ENCODE peak calls at places on chromosomes 6 and 20, in four cellular contexts. I, V, Y and H are unnamed samples.

GRCh38 chr20:20292472-20292871 is 75.4 kb upstream of the INSM1 start:
- DNase-seq in I (no peak), Y (peak; percentile 37), V (no peak), H (no peak)

GRCh38 chr6:100808638-100809275 is 72.4 kb downstream of the ASCC3 start:
- DNase-seq in V (no peak), I (no peak), Y (peak; percentile 80), H (no peak)

GRCh38 chr6:100574836-100575235 is 110.1 kb upstream of the SIM1 start:
- DNase-seq in Y (no peak), V (no peak), I (no peak), H (no peak)

GRCh38 chr6:29017428-29017802 is 12.3 kb upstream of the ZNF311 start:
- DNase-seq in Y (no peak), I (no peak), V (no peak), H (no peak)

GRCh38 chr6:112279044-112279916 is 24.9 kb upstream of the LAMA4 start:
- DNase-seq in V (no peak), Y (no peak), I (no peak), H (no peak)

GRCh38 chr6:100177956-100178355 is 183.9 kb upstream of the MCHR2 start:
- DNase-seq in V (no peak), I (no peak), Y (no peak), H (no peak)

GRCh38 chr6:142200846-142201628 is 54.0 kb downstream of the VTA1 start:
- DNase-seq in Y (no peak), V (no peak), I (no peak), H (no peak)

GRCh38 chr6:69865126-69865525 is 1.2 kb upstream of the COL19A1 start:
- DNase-seq in Y (peak; percentile 59), I (no peak), V (no peak), H (no peak)

GRCh38 chr6:157513004-157513603 is 132.1 kb downstream of the ZDHHC14 start:
- DNase-seq in V (no peak), I (no peak), Y (no peak), H (no peak)

GRCh38 chr6:103858003-103858402 is 1001.7 kb downstream of the HACE1 start:
- DNase-seq in I (no peak), V (no peak), Y (no peak), H (no peak)

GRCh38 chr20:61352381-61353260 is 100.6 kb downstream of the CDH4 start:
- DNase-seq in V (no peak), Y (no peak), I (no peak), H (no peak)

GRCh38 chr6:131948692-131949614 is 2.2 kb downstream of the CCN2 start:
- DNase-seq in I (no peak), V (peak; percentile 69), Y (peak; percentile 76), H (no peak)

GRCh38 chr20:2245637-2246036 is 50.2 kb upstream of the TGM3 start:
- DNase-seq in V (no peak), I (no peak), Y (no peak), H (no peak)

GRCh38 chr6:2061880-2062279 is 183.5 kb downstream of the GMDS start:
- DNase-seq in V (no peak), I (no peak), Y (no peak), H (no peak)

GRCh38 chr20:45448250-45448649 is 21.3 kb upstream of the WFDC2 start:
- DNase-seq in V (no peak), Y (no peak), I (no peak), H (no peak)

GRCh38 chr6:132199343-132199742 is 201.9 kb downstream of the MOXD1 start:
- DNase-seq in Y (peak; percentile 81), I (no peak), V (no peak), H (no peak)

GRCh38 chr6:138535728-138536454 is 36.6 kb upstream of the NHSL1 start:
- DNase-seq in Y (no peak), I (no peak), V (no peak), H (no peak)

GRCh38 chr6:16335176-16335575 is 96.8 kb downstream of the GMPR start:
- DNase-seq in Y (no peak), I (no peak), V (no peak), H (no peak)

GRCh38 chr6:141618180-141618581 is 514.5 kb upstream of the GJE1 start:
- DNase-seq in V (no peak), I (no peak), Y (no peak), H (no peak)

GRCh38 chr6:138278326-138278725 is 60.0 kb upstream of the PBOV1 start:
- DNase-seq in I (no peak), V (no peak), Y (peak; percentile 48), H (no peak)

GRCh38 chr6:71309666-71310065 is 21.1 kb downstream of the OGFRL1 start:
- DNase-seq in Y (no peak), I (no peak), V (no peak), H (no peak)

GRCh38 chr6:156590482-156590881 is 186.7 kb upstream of the ARID1B start:
- DNase-seq in I (no peak), V (no peak), Y (no peak), H (no peak)

GRCh38 chr6:109449789-109450673 is 5.5 kb downstream of the MICAL1 start:
- DNase-seq in V (no peak), Y (no peak), I (no peak), H (no peak)

GRCh38 chr20:46129955-46130481 is 11.9 kb downstream of the CD40 start:
- DNase-seq in V (no peak), I (no peak), Y (no peak), H (no peak)

GRCh38 chr20:50310673-50311051 is 120.0 kb downstream of the CEBPB start:
- DNase-seq in Y (no peak), V (no peak), I (no peak), H (no peak)

GRCh38 chr20:60262967-60263603 is 304.9 kb downstream of the CDH26 start:
- DNase-seq in V (no peak), Y (peak; percentile 57), I (peak; percentile 6), H (no peak)

GRCh38 chr6:53615633-53616449 is 49.7 kb downstream of the KLHL31 start:
- DNase-seq in I (no peak), V (peak; percentile 100), Y (peak; percentile 88), H (no peak)

GRCh38 chr6:44954281-44954680 is 373.8 kb upstream of the RUNX2 start:
- DNase-seq in Y (no peak), V (no peak), I (no peak), H (no peak)

GRCh38 chr6:90739339-90739738 is 152.5 kb upstream of the MAP3K7 start:
- DNase-seq in Y (no peak), I (no peak), V (no peak), H (no peak)